ENCODE peak calls at places on chromosomes 5 and 9, in seven cellular contexts. One of them, this sample, is unnamed.

GRCh38 chr5:161660806-161661205 is 24.7 kb upstream of the GABRA6 start:
- DNase-seq in HepG2: no peak
- DNase-seq in effector memory CD4-positive, alpha-beta T cell: no peak
- DNase-seq in NT2/D1: no peak
- DNase-seq in MM.1S: no peak
- DNase-seq in uterus: no peak
- DNase-seq in neuronal stem cell: no peak
- DNase-seq in this sample: no peak

GRCh38 chr9:2502760-2503159 is 118.8 kb upstream of the VLDLR start:
- DNase-seq in MM.1S: no peak
- DNase-seq in HepG2: no peak
- DNase-seq in neuronal stem cell: no peak
- DNase-seq in effector memory CD4-positive, alpha-beta T cell: no peak
- DNase-seq in NT2/D1: no peak
- DNase-seq in uterus: no peak
- DNase-seq in this sample: no peak

GRCh38 chr5:1224631-1225030 is 550 bp upstream of the SLC6A18 start:
- DNase-seq in uterus: no peak
- DNase-seq in HepG2: no peak
- DNase-seq in effector memory CD4-positive, alpha-beta T cell: no peak
- DNase-seq in NT2/D1: no peak
- DNase-seq in neuronal stem cell: no peak
- DNase-seq in MM.1S: no peak
- DNase-seq in this sample: no peak

GRCh38 chr9:111731916-111732315 is 62.8 kb downstream of the SHOC1 start:
- DNase-seq in effector memory CD4-positive, alpha-beta T cell: no peak
- DNase-seq in neuronal stem cell: no peak
- DNase-seq in uterus: no peak
- DNase-seq in MM.1S: no peak
- DNase-seq in NT2/D1: no peak
- DNase-seq in HepG2: no peak
- DNase-seq in this sample: no peak

GRCh38 chr5:162288647-162289296 is 221.2 kb downstream of the GABRG2 start:
- DNase-seq in effector memory CD4-positive, alpha-beta T cell: no peak
- DNase-seq in neuronal stem cell: no peak
- DNase-seq in NT2/D1: no peak
- DNase-seq in HepG2: no peak
- DNase-seq in uterus: no peak
- DNase-seq in MM.1S: no peak
- DNase-seq in this sample: no peak

GRCh38 chr5:122629278-122629677 is 145.6 kb upstream of the SNX2 start:
- DNase-seq in NT2/D1: no peak
- DNase-seq in effector memory CD4-positive, alpha-beta T cell: no peak
- DNase-seq in HepG2: no peak
- DNase-seq in neuronal stem cell: no peak
- DNase-seq in MM.1S: no peak
- DNase-seq in uterus: no peak
- DNase-seq in this sample: no peak

GRCh38 chr5:59190746-59191145 is 607.9 kb downstream of the RAB3C start:
- DNase-seq in NT2/D1: no peak
- DNase-seq in uterus: no peak
- DNase-seq in effector memory CD4-positive, alpha-beta T cell: no peak
- DNase-seq in MM.1S: no peak
- DNase-seq in neuronal stem cell: no peak
- DNase-seq in HepG2: no peak
- DNase-seq in this sample: no peak

GRCh38 chr5:78260771-78261170 is 33.7 kb downstream of the AP3B1 start:
- DNase-seq in HepG2: no peak
- DNase-seq in MM.1S: no peak
- DNase-seq in NT2/D1: no peak
- DNase-seq in uterus: no peak
- DNase-seq in neuronal stem cell: no peak
- DNase-seq in effector memory CD4-positive, alpha-beta T cell: no peak
- DNase-seq in this sample: no peak

GRCh38 chr9:134341929-134342745 is 15.9 kb downstream of the RXRA start:
- DNase-seq in uterus: no peak
- DNase-seq in NT2/D1: no peak
- DNase-seq in neuronal stem cell: no peak
- DNase-seq in MM.1S: no peak
- DNase-seq in HepG2: no peak
- DNase-seq in effector memory CD4-positive, alpha-beta T cell: no peak
- DNase-seq in this sample: no peak

GRCh38 chr9:16516887-16517286 is 353.6 kb downstream of the BNC2 start:
- DNase-seq in neuronal stem cell: no peak
- DNase-seq in effector memory CD4-positive, alpha-beta T cell: no peak
- DNase-seq in uterus: no peak
- DNase-seq in HepG2: no peak
- DNase-seq in MM.1S: no peak
- DNase-seq in NT2/D1: no peak
- DNase-seq in this sample: no peak

GRCh38 chr9:128271112-128271511 is 4.7 kb downstream of the GOLGA2 start:
- DNase-seq in MM.1S: no peak
- DNase-seq in HepG2: no peak
- DNase-seq in uterus: no peak
- DNase-seq in NT2/D1: no peak
- DNase-seq in effector memory CD4-positive, alpha-beta T cell: no peak
- DNase-seq in neuronal stem cell: no peak
- DNase-seq in this sample: no peak

GRCh38 chr5:15966066-15966640 is 213.4 kb downstream of the MARCHF11 start:
- DNase-seq in NT2/D1: no peak
- DNase-seq in MM.1S: no peak
- DNase-seq in effector memory CD4-positive, alpha-beta T cell: no peak
- DNase-seq in HepG2: no peak
- DNase-seq in uterus: no peak
- DNase-seq in neuronal stem cell: no peak
- DNase-seq in this sample: no peak

GRCh38 chr9:13002740-13003139 is 227.9 kb downstream of the LURAP1L start:
- DNase-seq in uterus: no peak
- DNase-seq in MM.1S: no peak
- DNase-seq in NT2/D1: no peak
- DNase-seq in HepG2: no peak
- DNase-seq in effector memory CD4-positive, alpha-beta T cell: no peak
- DNase-seq in neuronal stem cell: no peak
- DNase-seq in this sample: no peak

GRCh38 chr9:137678202-137678601 is 59.4 kb downstream of the EHMT1 start:
- DNase-seq in neuronal stem cell: no peak
- DNase-seq in MM.1S: no peak
- DNase-seq in NT2/D1: no peak
- DNase-seq in uterus: no peak
- DNase-seq in HepG2: no peak
- DNase-seq in effector memory CD4-positive, alpha-beta T cell: no peak
- DNase-seq in this sample: no peak

GRCh38 chr9:137680445-137681358 is 61.9 kb downstream of the EHMT1 start:
- DNase-seq in neuronal stem cell: no peak
- DNase-seq in MM.1S: no peak
- DNase-seq in HepG2: no peak
- DNase-seq in NT2/D1: no peak
- DNase-seq in uterus: no peak
- DNase-seq in effector memory CD4-positive, alpha-beta T cell: no peak
- DNase-seq in this sample: no peak

GRCh38 chr9:137682431-137682991 is 63.7 kb downstream of the EHMT1 start:
- DNase-seq in HepG2: no peak
- DNase-seq in effector memory CD4-positive, alpha-beta T cell: no peak
- DNase-seq in MM.1S: peak; percentile 90
- DNase-seq in uterus: no peak
- DNase-seq in neuronal stem cell: no peak
- DNase-seq in NT2/D1: no peak
- DNase-seq in this sample: no peak

GRCh38 chr9:137679249-137679648 is 60.4 kb downstream of the EHMT1 start:
- DNase-seq in NT2/D1: peak; percentile 74
- DNase-seq in HepG2: no peak
- DNase-seq in uterus: no peak
- DNase-seq in neuronal stem cell: no peak
- DNase-seq in MM.1S: peak; percentile 24
- DNase-seq in effector memory CD4-positive, alpha-beta T cell: no peak
- DNase-seq in this sample: no peak

DNA sequence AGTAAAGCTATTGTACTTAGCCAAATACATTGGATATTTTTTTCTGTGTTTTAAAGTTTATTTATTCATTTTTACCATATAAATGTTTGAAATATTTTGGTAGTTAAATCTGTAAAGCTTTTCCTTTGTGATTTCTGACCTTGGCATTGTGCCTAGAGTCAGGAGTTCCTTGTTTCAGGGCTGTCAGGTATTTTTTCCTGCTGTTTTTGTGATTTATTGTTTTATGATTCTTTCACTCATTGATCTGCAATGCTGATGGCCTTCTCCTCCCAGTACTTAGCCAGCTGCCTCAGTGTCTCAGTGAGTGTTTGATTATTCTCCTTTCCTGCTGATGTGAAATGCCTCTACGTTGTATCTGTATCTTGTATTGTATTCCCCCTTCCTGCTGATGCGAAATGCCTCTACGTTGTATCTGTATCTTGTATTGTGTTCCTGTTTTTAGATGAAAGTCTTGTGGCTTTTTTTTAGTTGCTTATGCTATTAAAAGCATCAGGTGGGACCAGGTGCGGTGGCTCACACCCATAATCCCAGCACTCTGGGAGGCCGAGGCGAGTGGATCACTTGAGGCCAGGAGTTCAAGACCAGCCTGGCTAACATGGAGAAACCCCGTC is 61.0 kb downstream of the EHMT1 start:
- DNase-seq in neuronal stem cell: no peak
- DNase-seq in NT2/D1: no peak
- DNase-seq in effector memory CD4-positive, alpha-beta T cell: no peak
- DNase-seq in MM.1S: peak; percentile 10
- DNase-seq in uterus: no peak
- DNase-seq in HepG2: no peak
- DNase-seq in this sample: no peak
- H3K4me1 ChIP-seq in neuronal stem cell: peaks cover 19% of the 10 kb centered on the region
- H3K4me1 ChIP-seq in NT2/D1: peaks cover 21% of the 10 kb centered on the region
- H3K4me1 ChIP-seq in effector memory CD4-positive, alpha-beta T cell: no peaks in the 10 kb centered on the region
- H3K4me1 ChIP-seq in MM.1S: peaks cover 47% of the 10 kb centered on the region
- H3K4me1 ChIP-seq in uterus: no peaks in the 10 kb centered on the region
- H3K4me1 ChIP-seq in HepG2: no peaks in the 10 kb centered on the region
- H3K4me1 ChIP-seq in this sample: peaks cover 47% of the 10 kb centered on the region

DNA sequence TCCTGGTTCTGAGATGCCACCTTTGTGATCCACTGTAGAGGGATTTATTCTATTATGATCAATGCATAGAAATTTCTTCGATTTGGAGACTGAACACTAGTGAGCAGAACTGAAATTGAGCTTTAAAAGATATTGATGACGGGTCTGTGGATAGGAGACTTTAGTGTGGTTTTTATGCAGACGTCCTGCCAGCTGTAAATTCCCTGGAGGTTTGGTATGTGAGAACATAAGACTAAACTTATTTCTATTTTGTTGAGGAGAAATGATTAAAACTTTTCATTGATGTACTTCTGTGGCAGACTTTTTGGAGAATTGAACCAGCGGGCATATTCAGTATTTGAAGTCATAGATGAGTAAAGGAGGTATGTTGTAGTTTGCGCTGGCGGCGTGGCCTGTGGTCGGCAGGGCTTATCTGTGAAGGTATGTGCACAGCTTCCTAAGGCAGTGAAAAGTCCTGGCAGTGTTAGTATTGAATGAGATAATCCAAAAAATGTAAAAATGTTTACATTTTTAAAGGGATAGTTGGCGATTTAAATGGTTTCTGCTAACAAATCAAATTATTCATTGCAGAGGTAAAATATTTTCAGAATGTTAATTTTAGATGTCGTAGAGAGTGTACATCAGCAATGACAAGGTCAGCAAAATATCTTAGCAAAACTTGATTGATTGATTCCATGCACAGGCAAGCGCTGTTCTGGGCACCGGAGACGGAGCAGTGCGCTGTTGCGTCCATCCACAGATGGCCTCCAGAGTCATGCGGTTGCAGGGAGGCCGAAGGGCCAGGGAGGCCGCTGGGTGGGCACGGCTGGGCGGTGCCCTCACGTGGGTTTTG is 20.4 kb downstream of the TENT4A start:
- DNase-seq in NT2/D1: no peak
- DNase-seq in uterus: no peak
- DNase-seq in neuronal stem cell: no peak
- DNase-seq in HepG2: no peak
- DNase-seq in effector memory CD4-positive, alpha-beta T cell: no peak
- DNase-seq in MM.1S: no peak
- DNase-seq in this sample: no peak
- H3K4me1 ChIP-seq in NT2/D1: no peaks in the 10 kb centered on the region
- H3K4me1 ChIP-seq in uterus: peaks cover 14% of the 10 kb centered on the region
- H3K4me1 ChIP-seq in neuronal stem cell: peaks cover 5% of the 10 kb centered on the region
- H3K4me1 ChIP-seq in HepG2: peaks cover 45% of the 10 kb centered on the region
- H3K4me1 ChIP-seq in effector memory CD4-positive, alpha-beta T cell: peaks cover 15% of the 10 kb centered on the region
- H3K4me1 ChIP-seq in MM.1S: peaks cover 48% of the 10 kb centered on the region
- H3K4me1 ChIP-seq in this sample: peaks cover 46% of the 10 kb centered on the region

GRCh38 chr9:89939893-89940292 is 335.1 kb downstream of the GADD45G start:
- DNase-seq in MM.1S: no peak
- DNase-seq in effector memory CD4-positive, alpha-beta T cell: no peak
- DNase-seq in neuronal stem cell: no peak
- DNase-seq in HepG2: no peak
- DNase-seq in uterus: no peak
- DNase-seq in NT2/D1: no peak
- DNase-seq in this sample: no peak
- H3K4me1 ChIP-seq in MM.1S: peaks cover 7% of the 10 kb centered on the region
- H3K4me1 ChIP-seq in effector memory CD4-positive, alpha-beta T cell: no peaks in the 10 kb centered on the region
- H3K4me1 ChIP-seq in neuronal stem cell: no peaks in the 10 kb centered on the region
- H3K4me1 ChIP-seq in HepG2: no peaks in the 10 kb centered on the region
- H3K4me1 ChIP-seq in uterus: no peaks in the 10 kb centered on the region
- H3K4me1 ChIP-seq in NT2/D1: no peaks in the 10 kb centered on the region
- H3K4me1 ChIP-seq in this sample: no peaks in the 10 kb centered on the region

GRCh38 chr5:84118551-84118950 is 266.1 kb downstream of the EDIL3 start:
- DNase-seq in HepG2: no peak
- DNase-seq in neuronal stem cell: no peak
- DNase-seq in MM.1S: no peak
- DNase-seq in effector memory CD4-positive, alpha-beta T cell: no peak
- DNase-seq in uterus: no peak
- DNase-seq in NT2/D1: no peak
- DNase-seq in this sample: no peak
- H3K4me1 ChIP-seq in HepG2: no peaks in the 10 kb centered on the region
- H3K4me1 ChIP-seq in neuronal stem cell: no peaks in the 10 kb centered on the region
- H3K4me1 ChIP-seq in MM.1S: no peaks in the 10 kb centered on the region
- H3K4me1 ChIP-seq in effector memory CD4-positive, alpha-beta T cell: no peaks in the 10 kb centered on the region
- H3K4me1 ChIP-seq in uterus: no peaks in the 10 kb centered on the region
- H3K4me1 ChIP-seq in NT2/D1: no peaks in the 10 kb centered on the region
- H3K4me1 ChIP-seq in this sample: no peaks in the 10 kb centered on the region

DNA sequence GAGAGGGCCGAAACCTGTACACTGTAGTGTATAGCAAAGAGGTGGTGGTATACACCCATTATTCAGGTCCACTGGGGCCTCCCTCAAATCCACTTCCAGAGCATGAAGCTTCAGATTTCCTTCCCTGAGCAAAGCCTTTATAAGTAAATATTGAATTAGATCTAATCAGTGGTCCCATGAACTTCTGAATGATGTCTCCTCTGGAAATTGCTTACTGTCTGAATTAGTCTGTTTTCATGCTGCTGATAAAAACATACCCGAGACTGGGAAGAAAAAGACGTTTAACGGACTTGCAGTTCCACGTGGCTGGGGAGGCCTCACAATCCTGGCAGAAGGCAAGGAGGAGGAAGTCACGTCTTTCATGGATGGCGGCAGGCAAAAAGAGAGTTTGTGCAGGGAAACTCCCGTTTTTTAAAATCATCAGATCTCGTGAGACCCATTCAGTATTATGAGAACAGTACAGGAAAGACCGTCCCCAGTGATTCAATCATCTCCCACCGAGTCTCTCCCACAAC is 193.5 kb downstream of the NR3C1 start:
- DNase-seq in HepG2: no peak
- DNase-seq in uterus: no peak
- DNase-seq in NT2/D1: no peak
- DNase-seq in effector memory CD4-positive, alpha-beta T cell: no peak
- DNase-seq in MM.1S: no peak
- DNase-seq in neuronal stem cell: no peak
- DNase-seq in this sample: no peak
- H3K4me1 ChIP-seq in HepG2: peaks cover 9% of the 10 kb centered on the region
- H3K4me1 ChIP-seq in uterus: no peaks in the 10 kb centered on the region
- H3K4me1 ChIP-seq in NT2/D1: peaks cover 7% of the 10 kb centered on the region
- H3K4me1 ChIP-seq in effector memory CD4-positive, alpha-beta T cell: no peaks in the 10 kb centered on the region
- H3K4me1 ChIP-seq in MM.1S: peaks cover 19% of the 10 kb centered on the region
- H3K4me1 ChIP-seq in neuronal stem cell: peaks cover 24% of the 10 kb centered on the region
- H3K4me1 ChIP-seq in this sample: peaks cover 93% of the 10 kb centered on the region